ENCODE peak calls at places on chromosomes 16 and 17, in six cellular contexts. O is K562, A is GM12891, L is HepG2, W is H1, C is GM12878. Q is an unnamed sample.

GRCh38 chr16:48128769-48129168 is 27.0 kb downstream of the ABCC12 start:
- DNase-seq in O (no peak), A (no peak), L (no peak), W (no peak), C (no peak), Q (no peak)

GRCh38 chr17:77737442-77738265 is 220.8 kb upstream of the TNRC6C start:
- DNase-seq in O (no peak), A (no peak), L (no peak), W (no peak), C (no peak), Q (no peak)

GRCh38 chr17:10744509-10745000 is 14.7 kb upstream of the TMEM220 start:
- DNase-seq in O (no peak), A (no peak), L (peak), W (no peak), C (no peak), Q (no peak)

GRCh38 chr17:57114085-57114673 is 29.1 kb downstream of the AKAP1 start:
- DNase-seq in O (peak), A (peak), L (peak), W (peak), C (no peak), Q (peak)

GRCh38 chr17:35191001-35191695 is 3.0 kb downstream of the SLC35G3 start:
- DNase-seq in O (no peak), A (no peak), L (no peak), W (no peak), C (no peak), Q (no peak)

GRCh38 chr17:7220593-7221280 is 999 bp downstream of the ACADVL start:
- DNase-seq in O (no peak), A (peak), L (peak), W (no peak), C (no peak), Q (peak)

GRCh38 chr16:19555938-19556778 is 655 bp downstream of the VPS35L start:
- DNase-seq in O (peak), A (peak), L (no peak), W (peak), C (peak), Q (peak)

GRCh38 chr17:71748872-71749271 is 371.9 kb upstream of the SOX9 start:
- DNase-seq in O (no peak), A (no peak), L (no peak), W (no peak), C (no peak), Q (no peak)

GRCh38 chr17:22435231-22435974 is 743.1 kb downstream of the KCNJ18 start:
- DNase-seq in O (peak), A (no peak), L (no peak), W (no peak), C (no peak), Q (no peak)

GRCh38 chr16:80231888-80232287 is 308.9 kb upstream of the DYNLRB2 start:
- DNase-seq in O (no peak), A (peak), L (peak), W (no peak), C (peak), Q (peak)

GRCh38 chr16:9536905-9537304 is 445.5 kb downstream of the HAPSTR1 start:
- DNase-seq in O (no peak), A (no peak), L (no peak), W (no peak), C (no peak), Q (no peak)

GRCh38 chr16:22190169-22191088 is 15.6 kb upstream of the EEF2K start:
- DNase-seq in O (peak), A (peak), L (peak), W (peak), C (peak), Q (peak)

GRCh38 chr17:10799407-10799806 is 4.5 kb downstream of the TMEM238L start:
- DNase-seq in O (no peak), A (no peak), L (no peak), W (no peak), C (no peak), Q (no peak)

GRCh38 chr17:787641-788221 is 5.6 kb downstream of the MRM3 start:
- DNase-seq in O (no peak), A (no peak), L (no peak), W (no peak), C (no peak), Q (no peak)

GRCh38 chr16:2008009-2008526 is 1.6 kb downstream of the ZNF598 start:
- DNase-seq in O (peak), A (no peak), L (no peak), W (no peak), C (no peak), Q (no peak)

GRCh38 chr16:48105976-48106375 is 49.8 kb downstream of the ABCC12 start:
- DNase-seq in O (no peak), A (no peak), L (no peak), W (no peak), C (no peak), Q (no peak)

GRCh38 chr17:46742539-46743270 is 75.8 kb downstream of the WNT3 start:
- DNase-seq in O (peak), A (no peak), L (no peak), W (no peak), C (no peak), Q (no peak)

GRCh38 chr17:6701719-6702118 is 11.4 kb downstream of the SLC13A5 start:
- DNase-seq in O (peak), A (peak), L (peak), W (peak), C (no peak), Q (peak)

GRCh38 chr17:65485388-65486299 is 75.8 kb downstream of the AXIN2 start:
- DNase-seq in O (no peak), A (no peak), L (no peak), W (no peak), C (no peak), Q (no peak)

GRCh38 chr16:3946604-3947180 is 66.2 kb upstream of the CREBBP start:
- DNase-seq in O (no peak), A (no peak), L (no peak), W (no peak), C (no peak), Q (no peak)

GRCh38 chr17:5758651-5759050 is 174.3 kb upstream of the NLRP1 start:
- DNase-seq in O (peak), A (no peak), L (peak), W (peak), C (peak), Q (no peak)

GRCh38 chr16:13811834-13812233 is 108.1 kb upstream of the ERCC4 start:
- DNase-seq in O (no peak), A (no peak), L (no peak), W (no peak), C (no peak), Q (no peak)

GRCh38 chr17:75390982-75391381 is 14.5 kb downstream of the GRB2 start:
- DNase-seq in O (no peak), A (no peak), L (no peak), W (no peak), C (no peak), Q (no peak)

GRCh38 chr17:49252148-49252682 is 21.6 kb upstream of the PHOSPHO1 start:
- DNase-seq in O (peak), A (no peak), L (peak), W (no peak), C (no peak), Q (no peak)

GRCh38 chr17:18014006-18014405 is 25.0 kb downstream of the ATPAF2 start:
- DNase-seq in O (no peak), A (no peak), L (no peak), W (no peak), C (no peak), Q (no peak)

GRCh38 chr16:11673091-11674000 is 5.1 kb downstream of the SNN start:
- DNase-seq in O (no peak), A (no peak), L (no peak), W (no peak), C (no peak), Q (no peak)

GRCh38 chr16:918741-919657 is 51.8 kb downstream of the LMF1 start:
- DNase-seq in O (no peak), A (no peak), L (no peak), W (no peak), C (no peak), Q (no peak)

GRCh38 chr16:921321-921905 is 49.4 kb downstream of the LMF1 start:
- DNase-seq in O (no peak), A (no peak), L (no peak), W (no peak), C (no peak), Q (no peak)

GRCh38 chr16:922051-922450 is 48.7 kb downstream of the LMF1 start:
- DNase-seq in O (no peak), A (no peak), L (no peak), W (no peak), C (no peak), Q (no peak)

GRCh38 chr16:919658-920631 is 50.8 kb downstream of the LMF1 start:
- DNase-seq in O (no peak), A (no peak), L (no peak), W (no peak), C (no peak), Q (no peak)

DNA sequence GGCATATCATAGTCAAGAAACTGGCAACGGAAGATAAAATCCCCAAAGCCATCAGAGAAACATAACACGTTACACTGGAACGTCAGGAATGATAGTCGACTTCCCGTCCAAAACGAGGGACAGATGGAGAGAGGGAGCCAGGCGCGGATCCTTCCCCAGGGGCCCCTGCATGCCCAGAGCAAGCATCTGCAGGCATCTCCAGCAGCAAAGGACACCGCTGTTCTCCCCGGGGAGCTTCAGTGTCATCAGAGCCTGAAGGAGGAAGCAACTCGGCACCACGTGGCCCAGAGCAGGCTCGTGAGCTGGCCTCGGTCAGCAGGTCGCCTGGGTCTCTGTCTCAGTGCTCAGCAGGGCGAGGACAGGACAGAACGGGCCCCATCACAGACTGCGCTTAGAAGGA is 50.1 kb downstream of the LMF1 start:
- DNase-seq in O (no peak), A (no peak), L (no peak), W (no peak), C (no peak), Q (no peak)
- TF ChIP-seq TAF1 in O (no peak), A (no peak), L (no peak), W (no peak), C (no peak), Q (no peak)

DNA sequence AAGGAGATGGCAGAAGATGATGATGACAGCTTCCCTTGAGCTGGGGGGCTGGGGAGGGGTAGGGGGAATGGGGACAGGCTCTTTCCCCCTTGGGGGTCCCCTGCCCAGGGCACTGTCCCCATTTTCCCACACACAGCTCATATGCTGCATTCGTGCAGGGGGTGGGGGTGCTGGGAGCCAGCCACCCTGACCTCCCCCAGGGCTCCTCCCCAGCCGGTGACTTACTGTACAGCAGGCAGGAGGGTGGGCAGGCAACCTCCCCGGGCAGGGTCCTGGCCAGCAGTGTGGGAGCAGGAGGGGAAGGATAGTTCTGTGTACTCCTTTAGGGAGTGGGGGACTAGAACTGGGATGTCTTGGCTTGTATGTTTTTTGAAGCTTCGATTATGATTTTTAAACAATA is 16.9 kb downstream of the PSMD3 start:
- DNase-seq in O (peak), A (no peak), L (no peak), W (no peak), C (no peak), Q (no peak)
- TF ChIP-seq POLR2A in O (no peak), A (no peak), L (no peak), W (no peak), C (no peak), Q (peak)

GRCh38 chr17:2053380-2054261 is 1.3 kb upstream of the HIC1 start:
- DNase-seq in O (peak), A (no peak), L (peak), W (no peak), C (no peak), Q (no peak)

GRCh38 chr17:2055494-2056220 is 754 bp downstream of the HIC1 start:
- DNase-seq in O (no peak), A (peak), L (no peak), W (no peak), C (no peak), Q (peak)

GRCh38 chr17:2054262-2054739 is 602 bp upstream of the HIC1 start:
- DNase-seq in O (no peak), A (no peak), L (no peak), W (no peak), C (no peak), Q (no peak)

GRCh38 chr17:2056221-2057129 is 1.6 kb downstream of the HIC1 start:
- DNase-seq in O (no peak), A (no peak), L (no peak), W (no peak), C (no peak), Q (no peak)

DNA sequence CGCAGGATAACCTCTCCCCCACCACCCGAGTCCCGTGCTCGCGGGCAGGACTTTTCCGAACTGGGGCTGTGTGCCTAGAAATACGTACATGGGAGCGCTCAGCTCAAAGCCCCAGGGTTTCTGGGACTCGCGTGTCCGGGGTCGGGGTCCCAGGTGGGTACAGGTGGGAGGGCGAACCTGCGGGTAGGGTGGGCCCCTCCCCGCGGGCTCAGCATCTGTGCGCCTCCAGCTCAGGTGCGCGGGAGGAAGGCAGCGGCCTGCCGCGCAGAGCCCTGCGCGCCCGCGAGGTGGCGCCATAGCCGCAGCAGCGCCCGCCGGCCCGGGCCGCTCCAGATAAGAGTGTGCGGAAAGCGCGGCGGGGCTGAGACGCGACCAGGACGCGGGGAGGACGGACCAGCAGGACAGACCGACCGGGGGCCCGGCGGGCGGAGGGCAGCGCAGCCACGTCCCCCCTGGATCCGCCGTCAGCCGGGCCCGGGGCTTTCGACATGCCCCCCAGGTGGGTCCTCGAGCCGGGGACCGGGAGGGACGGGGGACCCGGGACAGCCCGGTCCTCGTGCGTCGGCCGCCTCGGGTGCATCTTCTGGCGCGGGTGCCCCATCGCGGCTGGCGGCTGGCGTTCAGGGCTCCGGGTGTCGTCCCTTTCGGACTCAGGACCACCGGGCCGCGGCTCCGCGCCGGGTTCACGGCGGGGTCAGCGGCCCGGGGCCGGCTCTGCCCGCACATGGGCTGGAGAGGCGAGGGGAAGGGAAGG is at the start of gene HIC1:
- DNase-seq in O (peak), A (peak), L (peak), W (no peak), C (no peak), Q (peak)
- TF ChIP-seq TAF1 in O (no peak), A (no peak), L (no peak), W (peak), C (peak), Q (peak)

DNA sequence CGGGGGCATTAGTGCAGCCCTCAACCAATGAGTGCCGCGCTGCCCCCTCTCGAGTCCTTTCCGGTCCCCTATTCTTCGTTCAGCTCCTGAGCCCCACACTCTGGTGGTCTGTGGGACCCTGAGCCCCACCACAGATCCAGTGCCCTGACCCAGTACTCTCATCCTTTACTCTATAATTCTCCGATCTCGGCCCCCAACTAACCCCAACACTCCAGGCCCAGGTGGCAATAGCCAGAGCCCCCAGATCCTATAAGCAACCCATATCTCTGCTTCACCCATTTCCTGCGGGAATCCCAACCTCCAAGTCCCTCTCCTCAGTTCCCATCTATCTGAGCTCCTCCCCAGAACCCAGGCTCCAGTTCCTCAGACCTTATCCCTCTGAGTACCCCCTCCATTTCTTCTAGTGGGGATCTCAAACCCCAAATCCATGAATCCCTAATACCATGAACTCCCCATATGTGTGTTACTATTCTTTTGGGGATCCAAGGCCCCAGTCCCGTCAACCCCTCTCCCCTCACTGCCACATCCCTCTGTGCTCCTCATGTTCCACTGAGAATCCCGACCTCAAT is 1.0 kb upstream of the TBC1D10B start:
- DNase-seq in O (no peak), A (no peak), L (no peak), W (no peak), C (no peak), Q (no peak)
- TF ChIP-seq POLR2A in O (peak), A (peak), L (no peak), W (no peak), C (peak), Q (peak)

DNA sequence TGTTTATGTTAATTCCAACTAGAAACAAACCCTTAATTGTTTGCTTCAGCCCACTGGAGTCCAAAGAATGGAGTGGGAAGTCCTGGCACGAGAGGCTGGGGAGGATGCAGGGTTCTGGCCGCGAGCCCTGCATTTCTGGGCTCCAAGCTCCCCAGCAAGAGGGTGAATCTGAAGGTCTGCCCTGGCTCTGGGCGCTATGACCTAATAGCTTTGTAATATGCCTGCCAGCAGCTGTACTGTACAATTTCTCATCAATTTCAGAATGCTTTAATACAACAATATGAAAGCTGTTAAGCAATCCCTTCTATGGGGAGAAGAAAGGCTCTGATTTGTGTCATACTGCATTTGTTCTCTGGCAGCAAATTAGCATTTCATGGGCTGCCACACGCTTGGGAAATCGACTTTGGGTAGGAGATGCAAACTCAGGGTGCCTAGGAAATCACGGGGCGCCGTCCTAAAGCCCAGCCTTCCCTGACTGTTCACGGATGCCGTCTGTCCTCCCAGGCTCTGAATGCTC is 43.8 kb downstream of the NDEL1 start:
- DNase-seq in O (no peak), A (no peak), L (no peak), W (no peak), C (no peak), Q (no peak)
- TF ChIP-seq TAF1 in O (no peak), A (no peak), L (no peak), W (no peak), C (no peak), Q (no peak)

GRCh38 chr17:15398291-15398690 is 56.9 kb upstream of the TEKT3 start:
- DNase-seq in O (no peak), A (no peak), L (no peak), W (no peak), C (no peak), Q (no peak)

GRCh38 chr17:15393414-15393813 is 52.0 kb upstream of the TEKT3 start:
- DNase-seq in O (no peak), A (no peak), L (no peak), W (no peak), C (no peak), Q (no peak)

GRCh38 chr17:15392326-15392739 is 50.9 kb upstream of the TEKT3 start:
- DNase-seq in O (no peak), A (no peak), L (no peak), W (no peak), C (no peak), Q (no peak)

GRCh38 chr17:15397605-15398004 is 56.2 kb upstream of the TEKT3 start:
- DNase-seq in O (no peak), A (no peak), L (no peak), W (no peak), C (no peak), Q (no peak)

GRCh38 chr17:15395091-15395490 is 53.7 kb upstream of the TEKT3 start:
- DNase-seq in O (no peak), A (no peak), L (no peak), W (no peak), C (no peak), Q (no peak)
- TF ChIP-seq POLR2A in O (no peak), A (no peak), L (no peak), W (no peak), C (no peak), Q (no peak)

DNA sequence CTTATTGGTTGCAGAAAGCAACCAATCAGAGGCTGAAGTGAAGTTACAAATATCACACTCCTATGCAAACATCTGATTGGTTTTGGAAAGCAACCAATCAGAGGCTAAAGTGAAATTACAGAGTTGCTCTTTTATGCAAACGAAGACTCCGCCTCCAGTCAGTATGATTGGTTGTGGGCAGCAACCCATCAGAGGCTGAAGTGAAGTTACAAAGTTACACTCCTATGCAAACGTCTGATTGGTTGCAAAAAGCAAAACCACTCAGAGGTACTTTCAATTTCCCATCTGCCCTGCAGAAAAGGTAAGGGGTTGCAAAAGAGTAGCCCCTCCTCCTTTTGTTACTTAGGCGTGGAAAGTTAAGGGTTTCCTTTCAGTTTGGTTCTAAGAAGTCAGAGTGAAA is 697.3 kb downstream of the MAF start:
- DNase-seq in O (no peak), A (no peak), L (no peak), W (no peak), C (no peak), Q (no peak)
- TF ChIP-seq TAF1 in O (no peak), A (no peak), L (no peak), W (no peak), C (no peak), Q (no peak)

GRCh38 chr16:181668-182021 is 1.4 kb downstream of the HBQ1 start:
- DNase-seq in O (no peak), A (no peak), L (no peak), W (no peak), C (no peak), Q (no peak)
- TF ChIP-seq POLR2A in O (peak), A (peak), L (no peak), W (no peak), C (no peak), Q (no peak)